ENCODE peak calls at places on chromosome 4, in eight cellular contexts. One of them, this sample, is unnamed.

GRCh38 chr4:24888475-24888874 is 24.4 kb downstream of the CCDC149 start:
- DNase-seq in RWPE1: no peak
- DNase-seq in BE2C: no peak
- DNase-seq in activated T-helper 1 cell treated with anti-CD3 and anti-CD28 coated beads, Interleukin-2, amount 50 U/mL, for 16 hours: no peak
- DNase-seq in lower lobe of right lung: no peak
- DNase-seq in ACHN: no peak
- DNase-seq in memory B cell: no peak
- DNase-seq in CD14-positive monocyte: no peak
- DNase-seq in this sample: no peak

GRCh38 chr4:138864961-138865720 is 150.4 kb upstream of the NOCT start:
- DNase-seq in RWPE1: no peak
- DNase-seq in BE2C: no peak
- DNase-seq in activated T-helper 1 cell treated with anti-CD3 and anti-CD28 coated beads, Interleukin-2, amount 50 U/mL, for 16 hours: no peak
- DNase-seq in lower lobe of right lung: no peak
- DNase-seq in ACHN: no peak
- DNase-seq in memory B cell: no peak
- DNase-seq in CD14-positive monocyte: no peak
- DNase-seq in this sample: no peak

GRCh38 chr4:3287972-3288570 is 4.8 kb upstream of the RGS12 start:
- DNase-seq in RWPE1: no peak
- DNase-seq in BE2C: no peak
- DNase-seq in activated T-helper 1 cell treated with anti-CD3 and anti-CD28 coated beads, Interleukin-2, amount 50 U/mL, for 16 hours: no peak
- DNase-seq in lower lobe of right lung: no peak
- DNase-seq in ACHN: no peak
- DNase-seq in memory B cell: no peak
- DNase-seq in CD14-positive monocyte: no peak
- DNase-seq in this sample: peak; percentile 67

GRCh38 chr4:108337923-108338322 is 169.2 kb upstream of the LEF1 start:
- DNase-seq in RWPE1: no peak
- DNase-seq in BE2C: peak; percentile 35
- DNase-seq in activated T-helper 1 cell treated with anti-CD3 and anti-CD28 coated beads, Interleukin-2, amount 50 U/mL, for 16 hours: no peak
- DNase-seq in lower lobe of right lung: no peak
- DNase-seq in ACHN: no peak
- DNase-seq in memory B cell: no peak
- DNase-seq in CD14-positive monocyte: no peak
- DNase-seq in this sample: no peak

GRCh38 chr4:129355031-129355430 is 259.1 kb downstream of the C4orf33 start:
- DNase-seq in RWPE1: no peak
- DNase-seq in BE2C: no peak
- DNase-seq in activated T-helper 1 cell treated with anti-CD3 and anti-CD28 coated beads, Interleukin-2, amount 50 U/mL, for 16 hours: no peak
- DNase-seq in lower lobe of right lung: no peak
- DNase-seq in ACHN: no peak
- DNase-seq in memory B cell: no peak
- DNase-seq in CD14-positive monocyte: no peak
- DNase-seq in this sample: no peak

GRCh38 chr4:6873792-6874461 is 35.7 kb upstream of the TBC1D14 start:
- DNase-seq in RWPE1: peak; percentile 12
- DNase-seq in BE2C: peak; percentile 80
- DNase-seq in activated T-helper 1 cell treated with anti-CD3 and anti-CD28 coated beads, Interleukin-2, amount 50 U/mL, for 16 hours: peak; percentile 51
- DNase-seq in lower lobe of right lung: peak; percentile 82
- DNase-seq in ACHN: peak; percentile 59
- DNase-seq in memory B cell: peak; percentile 63
- DNase-seq in CD14-positive monocyte: no peak
- DNase-seq in this sample: peak; percentile 78

GRCh38 chr4:83075271-83075670 is 39.3 kb downstream of the PLAC8 start:
- DNase-seq in RWPE1: no peak
- DNase-seq in BE2C: no peak
- DNase-seq in activated T-helper 1 cell treated with anti-CD3 and anti-CD28 coated beads, Interleukin-2, amount 50 U/mL, for 16 hours: no peak
- DNase-seq in lower lobe of right lung: no peak
- DNase-seq in ACHN: no peak
- DNase-seq in memory B cell: no peak
- DNase-seq in CD14-positive monocyte: no peak
- DNase-seq in this sample: no peak

GRCh38 chr4:86033171-86033570 is 326.7 kb downstream of the MAPK10 start:
- DNase-seq in RWPE1: no peak
- DNase-seq in BE2C: no peak
- DNase-seq in activated T-helper 1 cell treated with anti-CD3 and anti-CD28 coated beads, Interleukin-2, amount 50 U/mL, for 16 hours: no peak
- DNase-seq in lower lobe of right lung: peak; percentile 48
- DNase-seq in ACHN: no peak
- DNase-seq in memory B cell: no peak
- DNase-seq in CD14-positive monocyte: no peak
- DNase-seq in this sample: no peak

GRCh38 chr4:37748546-37748945 is 62.4 kb upstream of the RELL1 start:
- DNase-seq in RWPE1: no peak
- DNase-seq in BE2C: no peak
- DNase-seq in activated T-helper 1 cell treated with anti-CD3 and anti-CD28 coated beads, Interleukin-2, amount 50 U/mL, for 16 hours: no peak
- DNase-seq in lower lobe of right lung: no peak
- DNase-seq in ACHN: no peak
- DNase-seq in memory B cell: no peak
- DNase-seq in CD14-positive monocyte: no peak
- DNase-seq in this sample: no peak

GRCh38 chr4:4269326-4269725 is 20.6 kb downstream of the LYAR start:
- DNase-seq in RWPE1: no peak
- DNase-seq in BE2C: no peak
- DNase-seq in activated T-helper 1 cell treated with anti-CD3 and anti-CD28 coated beads, Interleukin-2, amount 50 U/mL, for 16 hours: no peak
- DNase-seq in lower lobe of right lung: no peak
- DNase-seq in ACHN: no peak
- DNase-seq in memory B cell: no peak
- DNase-seq in CD14-positive monocyte: no peak
- DNase-seq in this sample: no peak

GRCh38 chr4:3365326-3365725 is 72.5 kb downstream of the RGS12 start:
- DNase-seq in RWPE1: no peak
- DNase-seq in BE2C: no peak
- DNase-seq in activated T-helper 1 cell treated with anti-CD3 and anti-CD28 coated beads, Interleukin-2, amount 50 U/mL, for 16 hours: no peak
- DNase-seq in lower lobe of right lung: no peak
- DNase-seq in ACHN: no peak
- DNase-seq in memory B cell: no peak
- DNase-seq in CD14-positive monocyte: no peak
- DNase-seq in this sample: no peak

GRCh38 chr4:2159931-2160330 is 82.0 kb downstream of the HAUS3 start:
- DNase-seq in RWPE1: no peak
- DNase-seq in BE2C: no peak
- DNase-seq in activated T-helper 1 cell treated with anti-CD3 and anti-CD28 coated beads, Interleukin-2, amount 50 U/mL, for 16 hours: no peak
- DNase-seq in lower lobe of right lung: no peak
- DNase-seq in ACHN: no peak
- DNase-seq in memory B cell: no peak
- DNase-seq in CD14-positive monocyte: no peak
- DNase-seq in this sample: no peak

This sample was measured in pancreas.